ENCODE peak calls at places on chromosomes 1 and 21, in five cellular contexts. One of them, this sample, is unnamed.

GRCh38 chr1:224312025-224312424 is 17.9 kb downstream of the NVL start:
- DNase-seq in GM23248: no peak
- DNase-seq in tibial nerve: no peak
- DNase-seq in lung: no peak
- DNase-seq in right cardiac atrium: no peak
- DNase-seq in this sample: no peak

GRCh38 chr1:208528577-208529240 is 284.5 kb upstream of the PLXNA2 start:
- DNase-seq in right cardiac atrium: no peak
- DNase-seq in tibial nerve: no peak
- DNase-seq in lung: peak; percentile 27
- DNase-seq in GM23248: no peak
- DNase-seq in this sample: no peak

GRCh38 chr1:14599787-14600186 is 1.3 kb downstream of the KAZN start:
- DNase-seq in GM23248: no peak
- DNase-seq in right cardiac atrium: no peak
- DNase-seq in lung: no peak
- DNase-seq in tibial nerve: no peak
- DNase-seq in this sample: no peak

GRCh38 chr1:212164095-212164872 is 120.9 kb upstream of the PPP2R5A start:
- DNase-seq in GM23248: no peak
- DNase-seq in right cardiac atrium: no peak
- DNase-seq in tibial nerve: no peak
- DNase-seq in lung: no peak
- DNase-seq in this sample: no peak

GRCh38 chr1:180800945-180801344 is 111.8 kb upstream of the KIAA1614 start:
- DNase-seq in lung: no peak
- DNase-seq in right cardiac atrium: no peak
- DNase-seq in GM23248: no peak
- DNase-seq in tibial nerve: no peak
- DNase-seq in this sample: no peak

GRCh38 chr21:44865561-44866280 is 7.8 kb downstream of the PTTG1IP start:
- DNase-seq in lung: no peak
- DNase-seq in tibial nerve: no peak
- DNase-seq in right cardiac atrium: no peak
- DNase-seq in GM23248: no peak
- DNase-seq in this sample: no peak

GRCh38 chr1:208243851-208244583 is at the start of gene PLXNA2:
- DNase-seq in right cardiac atrium: peak; percentile 95
- DNase-seq in GM23248: peak; percentile 83
- DNase-seq in lung: peak; percentile 90
- DNase-seq in tibial nerve: peak; percentile 69
- DNase-seq in this sample: peak; percentile 94

GRCh38 chr1:231016234-231016633 is 23.8 kb downstream of the FAM89A start:
- DNase-seq in tibial nerve: no peak
- DNase-seq in right cardiac atrium: no peak
- DNase-seq in lung: no peak
- DNase-seq in GM23248: no peak
- DNase-seq in this sample: no peak

GRCh38 chr1:208265127-208265469 is 20.9 kb upstream of the PLXNA2 start:
- DNase-seq in right cardiac atrium: no peak
- DNase-seq in lung: no peak
- DNase-seq in GM23248: no peak
- DNase-seq in tibial nerve: no peak
- DNase-seq in this sample: no peak

GRCh38 chr1:33468559-33468958 is 3.9 kb upstream of the ZSCAN20 start:
- DNase-seq in lung: no peak
- DNase-seq in right cardiac atrium: no peak
- DNase-seq in GM23248: no peak
- DNase-seq in tibial nerve: no peak
- DNase-seq in this sample: no peak

GRCh38 chr1:56844709-56845108 is 9.9 kb upstream of the C8A start:
- DNase-seq in GM23248: no peak
- DNase-seq in right cardiac atrium: no peak
- DNase-seq in tibial nerve: no peak
- DNase-seq in lung: no peak
- DNase-seq in this sample: no peak

GRCh38 chr1:28545246-28545628 is 7.6 kb upstream of the TRNAU1AP start:
- DNase-seq in GM23248: no peak
- DNase-seq in tibial nerve: no peak
- DNase-seq in right cardiac atrium: no peak
- DNase-seq in lung: no peak
- DNase-seq in this sample: no peak

GRCh38 chr21:41876928-41877652 is 2.1 kb downstream of the PRDM15 start:
- DNase-seq in right cardiac atrium: no peak
- DNase-seq in lung: no peak
- DNase-seq in GM23248: no peak
- DNase-seq in tibial nerve: no peak
- DNase-seq in this sample: no peak
- H3K4me3 ChIP-seq in right cardiac atrium: no peak overlapping the region
- H3K4me3 ChIP-seq in lung: no peak overlapping the region
- H3K4me3 ChIP-seq in GM23248: peak overlapping the region; percentile 100
- H3K4me3 ChIP-seq in tibial nerve: peak overlapping the region; percentile 83
- H3K4me3 ChIP-seq in this sample: no peak overlapping the region

DNA sequence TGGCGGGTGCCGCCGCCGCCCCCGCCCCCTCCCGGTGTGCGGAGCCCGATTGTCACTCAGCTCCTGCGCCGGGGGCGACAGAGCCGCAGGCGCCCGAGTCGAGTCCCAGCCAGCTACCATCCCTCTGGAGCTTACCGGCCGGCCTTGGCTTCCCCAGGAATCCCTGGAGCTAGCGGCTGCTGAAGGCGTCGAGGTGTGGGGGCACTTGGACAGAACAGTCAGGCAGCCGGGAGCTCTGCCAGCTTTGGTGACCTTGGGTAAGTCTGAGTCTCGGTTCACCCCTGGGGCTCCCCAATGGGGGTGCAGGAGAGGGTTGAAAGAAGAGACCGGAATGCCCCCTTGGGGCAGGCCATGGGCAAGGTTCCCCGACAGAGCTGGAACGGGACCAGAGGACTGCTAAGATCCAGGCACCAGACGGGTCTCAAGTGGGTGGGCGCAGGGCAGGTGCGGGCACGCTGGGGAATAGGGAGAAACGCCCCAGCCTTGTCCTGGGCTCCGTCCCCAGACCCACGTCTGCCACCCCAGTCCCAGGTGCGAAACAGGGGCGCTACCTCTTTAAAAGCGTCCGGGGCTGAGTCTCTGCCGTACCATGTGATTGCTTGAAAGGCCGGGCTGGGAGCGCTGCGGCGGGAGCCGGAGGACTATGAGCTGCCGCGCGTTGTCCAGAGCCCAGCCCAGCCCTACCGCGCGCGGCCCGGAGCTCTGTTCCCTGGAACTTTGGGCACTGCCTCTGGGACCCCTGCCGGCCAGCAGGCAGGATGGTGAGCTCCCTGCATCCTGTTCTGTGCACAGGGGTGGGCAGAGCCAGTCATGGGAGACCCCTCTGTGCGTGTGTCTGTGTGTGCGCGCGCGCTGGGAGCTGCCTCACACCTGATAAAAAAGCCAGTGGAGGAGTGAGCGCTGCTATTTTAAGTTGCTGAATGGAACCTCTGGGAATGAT is at the start of gene ADORA1:
- DNase-seq in right cardiac atrium: peak; percentile 90
- DNase-seq in tibial nerve: peak; percentile 44
- DNase-seq in lung: peak; percentile 51
- DNase-seq in GM23248: peak; percentile 88
- DNase-seq in this sample: peak; percentile 90
- H3K4me3 ChIP-seq in right cardiac atrium: peak within 1 kb of the TSS; percentile 42
- H3K4me3 ChIP-seq in tibial nerve: peak within 1 kb of the TSS; percentile 46
- H3K4me3 ChIP-seq in lung: no peak within 1 kb of the TSS
- H3K4me3 ChIP-seq in GM23248: peak within 1 kb of the TSS; percentile 72
- H3K4me3 ChIP-seq in this sample: peak within 1 kb of the TSS; percentile 63

GRCh38 chr1:8458607-8459006 is 140.7 kb downstream of the SLC45A1 start:
- DNase-seq in tibial nerve: no peak
- DNase-seq in lung: no peak
- DNase-seq in GM23248: no peak
- DNase-seq in right cardiac atrium: no peak
- DNase-seq in this sample: no peak
- H3K4me3 ChIP-seq in tibial nerve: no peak overlapping the region
- H3K4me3 ChIP-seq in lung: no peak overlapping the region
- H3K4me3 ChIP-seq in GM23248: no peak overlapping the region
- H3K4me3 ChIP-seq in right cardiac atrium: no peak overlapping the region
- H3K4me3 ChIP-seq in this sample: no peak overlapping the region

GRCh38 chr21:23452384-23453083 is 2154.7 kb downstream of the MRPL39 start:
- DNase-seq in lung: no peak
- DNase-seq in GM23248: no peak
- DNase-seq in right cardiac atrium: peak; percentile 20
- DNase-seq in tibial nerve: no peak
- DNase-seq in this sample: peak; percentile 13
- H3K4me3 ChIP-seq in lung: no peak overlapping the region
- H3K4me3 ChIP-seq in GM23248: no peak overlapping the region
- H3K4me3 ChIP-seq in right cardiac atrium: no peak overlapping the region
- H3K4me3 ChIP-seq in tibial nerve: no peak overlapping the region
- H3K4me3 ChIP-seq in this sample: no peak overlapping the region

GRCh38 chr1:66275083-66275482 is 258.9 kb upstream of the SGIP1 start:
- DNase-seq in right cardiac atrium: no peak
- DNase-seq in tibial nerve: no peak
- DNase-seq in GM23248: no peak
- DNase-seq in lung: no peak
- DNase-seq in this sample: no peak
- H3K4me3 ChIP-seq in right cardiac atrium: no peak overlapping the region
- H3K4me3 ChIP-seq in tibial nerve: no peak overlapping the region
- H3K4me3 ChIP-seq in GM23248: no peak overlapping the region
- H3K4me3 ChIP-seq in lung: no peak overlapping the region
- H3K4me3 ChIP-seq in this sample: no peak overlapping the region

GRCh38 chr1:220962031-220962751 is 82.9 kb downstream of the HLX start:
- DNase-seq in tibial nerve: no peak
- DNase-seq in right cardiac atrium: no peak
- DNase-seq in GM23248: peak; percentile 96
- DNase-seq in lung: no peak
- DNase-seq in this sample: no peak
- H3K4me3 ChIP-seq in tibial nerve: no peak overlapping the region
- H3K4me3 ChIP-seq in right cardiac atrium: no peak overlapping the region
- H3K4me3 ChIP-seq in GM23248: no peak overlapping the region
- H3K4me3 ChIP-seq in lung: no peak overlapping the region
- H3K4me3 ChIP-seq in this sample: no peak overlapping the region

GRCh38 chr1:178961331-178961730 is 64.4 kb upstream of the FAM20B start:
- DNase-seq in GM23248: no peak
- DNase-seq in right cardiac atrium: no peak
- DNase-seq in tibial nerve: no peak
- DNase-seq in lung: no peak
- DNase-seq in this sample: no peak
- H3K4me3 ChIP-seq in GM23248: no peak overlapping the region
- H3K4me3 ChIP-seq in right cardiac atrium: no peak overlapping the region
- H3K4me3 ChIP-seq in tibial nerve: no peak overlapping the region
- H3K4me3 ChIP-seq in lung: no peak overlapping the region
- H3K4me3 ChIP-seq in this sample: no peak overlapping the region

This sample was measured in H7.